ENCODE peak calls at places on chromosomes 11 and 22, in seven cellular contexts. I, L, F, T, H, V and N are unnamed samples.

GRCh38 chr22:40654522-40655167 is 18.1 kb upstream of the MRTFA start:
- DNase-seq in I (peak; percentile 74), L (peak; percentile 38), F (peak; percentile 37), T (peak; percentile 63), H (peak; percentile 83), V (peak; percentile 34), N (peak; percentile 47)

GRCh38 chr11:23866641-23867040 is 630.2 kb upstream of the LUZP2 start:
- DNase-seq in I (no peak), L (no peak), F (no peak), T (no peak), H (peak; percentile 60), V (no peak), N (no peak)

GRCh38 chr11:45369294-45369693 is 83.2 kb upstream of the SYT13 start:
- DNase-seq in I (no peak), L (no peak), F (no peak), T (no peak), H (no peak), V (no peak), N (no peak)

GRCh38 chr11:79400717-79401330 is 40.0 kb downstream of the TENM4 start:
- DNase-seq in I (no peak), L (no peak), F (peak; percentile 44), T (peak; percentile 34), H (peak; percentile 25), V (no peak), N (no peak)

GRCh38 chr11:125167954-125168821 is 3.6 kb downstream of the PKNOX2 start:
- DNase-seq in I (no peak), L (peak; percentile 31), F (no peak), T (peak; percentile 84), H (peak; percentile 88), V (no peak), N (no peak)

GRCh38 chr11:117887431-117888139 is 11.1 kb upstream of the FXYD6 start:
- DNase-seq in I (peak; percentile 49), L (no peak), F (no peak), T (no peak), H (no peak), V (no peak), N (no peak)

GRCh38 chr11:61138940-61139339 is 22.3 kb downstream of the VPS37C start:
- DNase-seq in I (no peak), L (no peak), F (no peak), T (no peak), H (peak; percentile 76), V (no peak), N (no peak)

GRCh38 chr11:69075421-69076128 is 26.8 kb downstream of the TPCN2 start:
- DNase-seq in I (peak; percentile 82), L (no peak), F (peak; percentile 79), T (peak; percentile 60), H (peak; percentile 99), V (peak; percentile 90), N (peak; percentile 95)

GRCh38 chr11:6175440-6175839 is 5.3 kb upstream of the OR52B2 start:
- DNase-seq in I (no peak), L (no peak), F (no peak), T (no peak), H (no peak), V (no peak), N (no peak)

GRCh38 chr11:62575156-62575555 is 1.5 kb upstream of the EEF1G start:
- DNase-seq in I (no peak), L (no peak), F (peak; percentile 53), T (peak; percentile 33), H (no peak), V (no peak), N (peak; percentile 36)

GRCh38 chr22:19783531-19784395 is 23.2 kb downstream of the TBX1 start:
- DNase-seq in I (no peak), L (no peak), F (no peak), T (no peak), H (no peak), V (no peak), N (no peak)

GRCh38 chr11:47259178-47259977 is 1.6 kb downstream of the NR1H3 start:
- DNase-seq in I (no peak), L (peak; percentile 31), F (peak; percentile 83), T (no peak), H (peak; percentile 30), V (no peak), N (no peak)

GRCh38 chr22:40082184-40082583 is 87.4 kb downstream of the FAM83F start:
- DNase-seq in I (no peak), L (no peak), F (no peak), T (no peak), H (no peak), V (no peak), N (no peak)

GRCh38 chr11:129280027-129280811 is 88.1 kb upstream of the ARHGAP32 start:
- DNase-seq in I (no peak), L (no peak), F (peak; percentile 8), T (no peak), H (peak; percentile 65), V (no peak), N (no peak)

GRCh38 chr22:41699264-41700104 is at the start of gene MEI1:
- DNase-seq in I (peak; percentile 96), L (peak; percentile 60), F (peak; percentile 85), T (peak; percentile 86), H (peak; percentile 56), V (peak; percentile 64), N (peak; percentile 81)

GRCh38 chr11:65045061-65045460 is 4.1 kb downstream of the SAC3D1 start:
- DNase-seq in I (no peak), L (no peak), F (no peak), T (no peak), H (no peak), V (no peak), N (no peak)

GRCh38 chr11:57900315-57900714 is 123.4 kb upstream of the OR9Q1 start:
- DNase-seq in I (no peak), L (no peak), F (peak; percentile 56), T (no peak), H (no peak), V (no peak), N (no peak)

GRCh38 chr11:45097721-45098493 is 48.5 kb upstream of the PRDM11 start:
- DNase-seq in I (peak; percentile 77), L (peak; percentile 79), F (peak; percentile 47), T (peak; percentile 61), H (peak; percentile 56), V (no peak), N (peak; percentile 63)

GRCh38 chr11:130413383-130414106 is 14.9 kb downstream of the ADAMTS8 start:
- DNase-seq in I (no peak), L (no peak), F (no peak), T (no peak), H (peak; percentile 95), V (no peak), N (no peak)

GRCh38 chr11:74138572-74138971 is 32.2 kb downstream of the C2CD3 start:
- DNase-seq in I (no peak), L (peak; percentile 89), F (no peak), T (peak; percentile 36), H (peak; percentile 99), V (no peak), N (no peak)

GRCh38 chr11:36622431-36623136 is 24.5 kb upstream of the RAG2 start:
- DNase-seq in I (no peak), L (no peak), F (no peak), T (peak; percentile 16), H (peak; percentile 36), V (no peak), N (no peak)

GRCh38 chr11:69380451-69380901 is 86.5 kb downstream of the MYEOV start:
- DNase-seq in I (no peak), L (no peak), F (peak; percentile 5), T (no peak), H (no peak), V (peak; percentile 10), N (peak; percentile 8)

GRCh38 chr11:103773059-103773458 is 263.4 kb upstream of the DDI1 start:
- DNase-seq in I (no peak), L (no peak), F (no peak), T (no peak), H (peak; percentile 83), V (no peak), N (no peak)

GRCh38 chr11:34034053-34034452 is 17.5 kb upstream of the CAPRIN1 start:
- DNase-seq in I (no peak), L (no peak), F (no peak), T (no peak), H (no peak), V (no peak), N (no peak)

DNA sequence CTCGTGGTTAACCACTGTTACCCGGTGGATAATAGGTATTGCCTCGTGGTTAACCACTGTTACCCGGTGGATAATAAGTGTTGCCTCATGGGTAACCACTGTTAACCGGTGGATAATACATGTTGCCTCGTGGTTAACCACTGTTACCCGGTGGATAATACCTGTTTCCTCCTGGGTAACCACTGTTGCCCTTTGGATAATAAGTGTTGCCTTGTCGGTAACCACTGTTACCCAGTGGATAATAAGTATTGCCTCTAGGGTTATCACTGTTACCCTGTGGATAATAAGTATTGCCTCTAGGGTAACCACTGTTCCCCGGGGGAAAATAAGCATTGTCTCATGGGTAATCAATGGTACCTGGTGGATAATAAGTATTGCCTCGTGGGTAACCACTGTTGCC is 15.0 kb upstream of the NXPE4 start:
- DNase-seq in I (no peak), L (peak; percentile 1), F (no peak), T (no peak), H (no peak), V (no peak), N (no peak)
- H3K9me3 ChIP-seq in I (no peaks in the 10 kb centered on the region), L (no peaks in the 10 kb centered on the region), F (no peaks in the 10 kb centered on the region), T (no peaks in the 10 kb centered on the region), H (no peaks in the 10 kb centered on the region), V (no peaks in the 10 kb centered on the region), N (no peaks in the 10 kb centered on the region)

DNA sequence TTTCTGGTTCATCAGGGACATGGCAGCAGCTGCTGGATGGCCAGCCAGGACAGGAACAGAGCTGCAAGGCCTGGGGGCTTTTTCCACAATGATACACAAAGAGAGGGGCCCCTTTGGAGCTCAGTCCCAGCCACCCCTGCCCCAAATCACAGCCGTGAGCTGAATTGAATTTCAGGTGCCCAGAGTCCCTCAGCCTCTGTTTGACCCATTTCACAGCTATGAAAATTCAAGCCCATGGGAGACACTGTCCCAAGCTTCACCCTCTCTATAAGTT is 24.5 kb downstream of the IGLL5 start:
- DNase-seq in I (no peak), L (no peak), F (no peak), T (no peak), H (no peak), V (no peak), N (no peak)
- TF ChIP-seq POLR2A in I (no peak), L (no peak), F (no peak), T (no peak), H (no peak), V (no peak), N (no peak)

GRCh38 chr11:10379433-10379832 is 74.6 kb downstream of the ADM start:
- DNase-seq in I (no peak), L (no peak), F (no peak), T (no peak), H (peak; percentile 81), V (no peak), N (no peak)
- H3K9me3 ChIP-seq in I (no peaks in the 10 kb centered on the region), L (no peaks in the 10 kb centered on the region), F (no peaks in the 10 kb centered on the region), T (no peaks in the 10 kb centered on the region), H (no peaks in the 10 kb centered on the region), V (no peaks in the 10 kb centered on the region), N (no peaks in the 10 kb centered on the region)

DNA sequence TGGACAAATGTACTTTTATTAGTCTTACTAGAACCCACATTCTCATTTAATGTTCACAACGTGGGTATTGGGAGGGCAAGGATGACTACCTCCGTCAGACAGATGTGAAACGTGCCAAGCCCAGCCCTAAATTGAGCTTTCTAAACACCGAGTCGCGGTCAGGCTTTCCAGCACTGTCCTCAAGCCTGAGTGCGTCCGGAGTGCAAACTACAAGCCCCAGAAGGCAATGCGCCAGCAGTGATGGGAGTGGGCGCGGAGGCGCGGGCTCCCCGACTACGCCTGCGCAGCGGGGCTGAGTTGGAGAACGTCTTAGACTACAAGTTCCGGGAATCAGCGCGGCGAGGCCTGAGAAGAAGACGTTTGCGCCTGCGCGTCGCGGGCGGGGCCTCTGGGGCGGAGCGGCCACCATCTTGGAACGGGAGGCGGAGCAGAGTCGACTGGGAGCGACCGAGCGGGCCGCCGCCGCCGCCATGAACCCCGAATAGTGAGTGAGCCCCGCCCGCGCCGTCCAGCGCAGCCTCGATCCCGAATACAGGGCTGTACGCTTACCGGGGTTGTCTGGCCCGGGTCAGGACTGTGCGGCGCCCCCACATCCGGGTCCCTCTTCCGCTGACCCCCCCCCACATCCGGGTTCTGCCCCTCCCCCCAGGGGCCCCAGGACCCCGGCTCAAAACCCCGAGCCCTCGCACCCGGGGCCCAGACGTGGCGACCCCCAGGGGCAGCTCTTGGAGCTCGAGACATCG is at the start of gene RAB1B:
- DNase-seq in I (peak; percentile 100), L (peak; percentile 100), F (peak; percentile 100), T (peak; percentile 100), H (peak; percentile 99), V (peak; percentile 99), N (peak; percentile 100)
- TF ChIP-seq POLR2A in I (peak; percentile 6), L (peak; percentile 80), F (peak; percentile 66), T (peak; percentile 72), H (peak; percentile 30), V (peak; percentile 94), N (peak; percentile 81)